ENCODE peak calls at places on chromosomes 1 and 21, in four cellular contexts. F is H9, Q is IMR-90, W is neuronal stem cell. K is an unnamed sample.

GRCh38 chr1:206933333-206933945 is 11.7 kb upstream of the FCMR start:
- DNase-seq in F (peak), Q (no peak), W (no peak), K (peak)

GRCh38 chr1:112614460-112615065 is 4.4 kb downstream of the ST7L start:
- DNase-seq in F (no peak), Q (peak), W (no peak), K (peak)

GRCh38 chr1:4482526-4482925 is 171.9 kb upstream of the AJAP1 start:
- DNase-seq in F (no peak), Q (no peak), W (no peak), K (no peak)

GRCh38 chr1:53689736-53690401 is 49.1 kb downstream of the GLIS1 start:
- DNase-seq in F (no peak), Q (no peak), W (no peak), K (no peak)

GRCh38 chr1:35807614-35808375 is at the start of gene AGO4:
- DNase-seq in F (peak), Q (peak), W (peak), K (peak)

GRCh38 chr1:201724039-201724759 is 104.8 kb upstream of the IPO9 start:
- DNase-seq in F (no peak), Q (no peak), W (no peak), K (no peak)

GRCh38 chr1:98523256-98523655 is 138.3 kb upstream of the SNX7 start:
- DNase-seq in F (no peak), Q (no peak), W (no peak), K (no peak)

GRCh38 chr1:15691434-15692032 is 7.4 kb downstream of the PLEKHM2 start:
- DNase-seq in F (no peak), Q (peak), W (no peak), K (no peak)

GRCh38 chr1:50419192-50419906 is 3.9 kb downstream of the DMRTA2 start:
- DNase-seq in F (peak), Q (no peak), W (peak), K (no peak)

GRCh38 chr1:14634497-14634896 is 36.0 kb downstream of the KAZN start:
- DNase-seq in F (no peak), Q (no peak), W (peak), K (peak)

GRCh38 chr1:202376247-202376646 is 27.7 kb downstream of the PPP1R12B start:
- DNase-seq in F (no peak), Q (peak), W (no peak), K (no peak)

GRCh38 chr1:160401972-160402795 is 1.8 kb downstream of the VANGL2 start:
- DNase-seq in F (no peak), Q (no peak), W (no peak), K (no peak)

GRCh38 chr1:201883266-201883665 is 5.4 kb upstream of the SHISA4 start:
- DNase-seq in F (no peak), Q (no peak), W (no peak), K (no peak)

GRCh38 chr1:200646515-200646914 is 23.2 kb downstream of the DDX59 start:
- DNase-seq in F (no peak), Q (no peak), W (no peak), K (no peak)

GRCh38 chr1:40847023-40847740 is 15.0 kb downstream of the CITED4 start:
- DNase-seq in F (peak), Q (peak), W (no peak), K (no peak)

GRCh38 chr1:199302554-199302953 is 663.7 kb downstream of the PTPRC start:
- DNase-seq in F (no peak), Q (peak), W (no peak), K (no peak)

GRCh38 chr21:44521301-44521927 is 18.6 kb downstream of the KRTAP10-1 start:
- DNase-seq in F (no peak), Q (no peak), W (no peak), K (no peak)

GRCh38 chr1:39047374-39048229 is 21.5 kb downstream of the NDUFS5 start:
- DNase-seq in F (no peak), Q (peak), W (no peak), K (peak)

GRCh38 chr1:40305451-40305850 is 11.6 kb downstream of the COL9A2 start:
- DNase-seq in F (peak), Q (no peak), W (no peak), K (peak)

GRCh38 chr21:45073301-45074047 is 906 bp upstream of the ADARB1 start:
- DNase-seq in F (no peak), Q (peak), W (no peak), K (peak)

GRCh38 chr1:183023146-183023600 is at the start of gene LAMC1:
- DNase-seq in F (peak), Q (peak), W (peak), K (peak)

GRCh38 chr1:221740941-221741363 is 937 bp downstream of the DUSP10 start:
- DNase-seq in F (no peak), Q (peak), W (no peak), K (no peak)

GRCh38 chr1:152415454-152416227 is 1.6 kb upstream of the CRNN start:
- DNase-seq in F (no peak), Q (no peak), W (no peak), K (no peak)

DNA sequence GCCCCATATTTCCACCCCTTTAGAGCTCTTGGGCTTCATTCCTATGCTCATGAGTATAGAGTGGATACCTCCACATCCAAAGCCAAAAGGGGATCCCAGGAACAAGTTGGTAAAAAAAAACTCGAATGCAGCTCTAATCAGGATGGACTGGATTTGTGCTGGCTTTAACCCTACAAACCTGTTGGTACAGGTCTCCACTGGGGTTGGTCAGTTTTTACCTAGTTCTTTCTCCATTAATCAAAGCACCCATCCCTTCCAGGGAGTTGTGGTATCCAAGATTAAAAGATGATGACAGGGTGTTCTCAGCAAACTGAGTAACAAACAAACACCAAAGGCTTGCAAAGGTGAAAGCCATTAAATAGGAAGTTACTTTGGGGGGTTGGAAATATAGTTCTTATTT is 5.9 kb upstream of the CRNN start:
- DNase-seq in F (no peak), Q (no peak), W (no peak), K (no peak)
- H3K18ac ChIP-seq in F (no peak), Q (no peak), W (no peak), K (no peak)

GRCh38 chr1:58465176-58465575 is 81.3 kb downstream of the OMA1 start:
- DNase-seq in F (no peak), Q (no peak), W (no peak), K (no peak)

GRCh38 chr1:58466618-58467241 is 79.8 kb downstream of the OMA1 start:
- DNase-seq in F (peak), Q (no peak), W (no peak), K (no peak)

GRCh38 chr1:58460469-58460868 is 86.1 kb downstream of the OMA1 start:
- DNase-seq in F (no peak), Q (peak), W (peak), K (no peak)

GRCh38 chr1:58468612-58469493 is 77.7 kb downstream of the OMA1 start:
- DNase-seq in F (no peak), Q (no peak), W (no peak), K (no peak)

DNA sequence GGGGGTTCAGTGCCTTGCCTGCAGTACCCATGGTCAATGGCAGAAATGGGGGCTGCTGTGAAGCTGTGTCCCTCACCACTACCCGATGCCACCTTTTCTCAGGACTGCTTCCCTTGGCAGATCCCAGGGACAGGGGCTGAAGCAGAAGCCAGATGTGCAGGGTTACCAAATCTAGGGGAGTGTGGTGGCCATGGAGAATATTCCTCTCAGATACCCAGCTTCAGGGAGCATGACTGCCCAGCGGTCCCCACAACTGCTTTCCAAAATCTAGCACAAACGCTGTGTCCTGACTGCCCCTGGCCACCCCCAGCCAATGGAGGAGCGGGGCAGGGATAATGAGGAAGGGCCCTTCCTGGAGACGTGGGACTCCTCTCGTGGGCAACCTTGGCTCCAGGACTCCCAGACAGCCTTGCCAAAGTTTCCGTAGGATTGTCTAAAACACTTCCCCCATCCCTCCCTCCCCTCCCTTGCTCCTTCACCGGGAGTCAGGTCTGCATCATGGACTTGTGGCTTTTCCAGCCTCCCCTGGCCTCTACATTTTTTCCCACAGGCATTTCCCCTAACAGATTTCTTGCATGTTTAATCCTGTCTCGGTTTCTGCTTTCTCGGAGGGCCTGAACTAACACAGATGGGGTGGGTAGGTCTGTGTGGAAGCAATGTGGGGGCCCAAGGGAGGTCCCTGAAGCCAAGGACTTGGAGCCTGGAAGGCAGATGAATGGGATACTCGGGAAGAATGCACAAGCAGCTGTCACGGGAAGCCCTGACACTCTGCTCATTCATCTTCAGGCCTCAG is 80.5 kb downstream of the OMA1 start:
- DNase-seq in F (no peak), Q (no peak), W (no peak), K (no peak)
- H3K18ac ChIP-seq in F (no peak), Q (no peak), W (peak), K (no peak)

DNA sequence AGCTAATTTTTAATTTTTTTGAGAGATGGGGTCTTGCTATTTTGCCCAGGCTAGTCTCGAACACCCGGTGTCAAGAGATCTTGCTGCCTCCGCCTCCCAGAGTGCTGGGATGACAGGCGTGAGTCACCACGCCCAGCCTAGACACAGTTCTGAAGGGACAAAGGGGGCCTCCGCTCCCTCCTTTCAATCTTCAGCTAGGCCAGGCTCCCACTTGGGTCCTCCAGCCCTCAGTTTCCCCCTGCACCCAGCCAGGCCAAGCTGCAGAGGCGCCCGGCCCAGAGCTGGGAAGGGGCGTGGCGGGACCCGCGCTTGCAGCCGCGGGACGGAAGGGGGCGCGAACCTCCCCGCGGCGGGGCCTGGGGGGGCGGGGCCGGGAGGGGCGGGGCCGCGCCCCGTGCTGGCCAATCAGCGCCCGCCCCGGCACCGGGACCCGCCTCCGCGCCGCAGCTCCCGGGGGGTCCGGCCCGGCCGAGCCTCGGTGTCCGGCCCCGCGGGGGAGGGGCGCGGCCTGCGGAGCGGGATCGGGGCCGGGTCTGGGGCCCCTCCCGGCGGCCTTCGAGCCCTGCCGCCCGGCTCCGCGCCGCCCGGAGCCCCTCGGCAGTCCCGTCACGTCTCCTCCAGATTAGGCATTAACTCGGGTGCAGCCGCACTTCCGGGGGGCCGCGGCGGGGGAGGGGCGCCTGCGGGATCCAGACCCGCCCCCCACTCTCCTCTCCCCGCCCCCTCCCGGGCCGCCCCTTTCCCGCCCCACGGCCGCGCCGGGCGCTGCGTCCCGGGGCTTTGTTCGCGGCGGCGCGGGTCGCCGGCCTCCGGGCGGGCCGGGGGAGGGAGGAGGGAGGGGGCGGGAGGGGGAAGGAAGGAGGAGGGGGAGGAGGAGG is 559 bp upstream of the AGRN start:
- DNase-seq in F (peak), Q (peak), W (peak), K (peak)
- H3K18ac ChIP-seq in F (no peak), Q (no peak), W (peak), K (peak)

GRCh38 chr1:180150982-180151381 is 3.7 kb upstream of the QSOX1 start:
- DNase-seq in F (no peak), Q (peak), W (no peak), K (no peak)

GRCh38 chr1:180154003-180154324 is 705 bp upstream of the QSOX1 start:
- DNase-seq in F (no peak), Q (no peak), W (peak), K (no peak)

GRCh38 chr1:180151508-180151907 is 3.2 kb upstream of the QSOX1 start:
- DNase-seq in F (no peak), Q (peak), W (no peak), K (no peak)

GRCh38 chr1:180153032-180153431 is 1.6 kb upstream of the QSOX1 start:
- DNase-seq in F (no peak), Q (no peak), W (no peak), K (no peak)

DNA sequence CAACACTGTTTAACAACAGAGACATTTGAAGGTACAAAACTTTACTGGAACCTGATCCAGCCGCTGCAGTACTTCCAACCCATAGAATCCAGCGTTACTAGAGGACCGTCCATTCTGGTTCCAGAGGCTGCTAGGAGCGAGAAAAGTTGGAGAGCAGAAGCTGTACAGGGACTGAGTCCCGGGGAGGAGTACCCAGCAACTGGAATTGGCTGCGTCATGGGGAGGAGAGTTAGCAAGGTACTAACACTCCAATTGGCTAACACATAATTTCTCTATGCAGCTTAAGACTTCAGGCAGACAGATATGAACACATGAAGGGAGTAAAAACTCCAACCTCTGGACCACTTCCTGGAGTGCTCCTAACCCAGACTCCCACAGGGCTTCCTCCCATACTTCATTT is 2.1 kb upstream of the QSOX1 start:
- DNase-seq in F (no peak), Q (no peak), W (no peak), K (no peak)
- H3K18ac ChIP-seq in F (no peak), Q (peak), W (no peak), K (no peak)

DNA sequence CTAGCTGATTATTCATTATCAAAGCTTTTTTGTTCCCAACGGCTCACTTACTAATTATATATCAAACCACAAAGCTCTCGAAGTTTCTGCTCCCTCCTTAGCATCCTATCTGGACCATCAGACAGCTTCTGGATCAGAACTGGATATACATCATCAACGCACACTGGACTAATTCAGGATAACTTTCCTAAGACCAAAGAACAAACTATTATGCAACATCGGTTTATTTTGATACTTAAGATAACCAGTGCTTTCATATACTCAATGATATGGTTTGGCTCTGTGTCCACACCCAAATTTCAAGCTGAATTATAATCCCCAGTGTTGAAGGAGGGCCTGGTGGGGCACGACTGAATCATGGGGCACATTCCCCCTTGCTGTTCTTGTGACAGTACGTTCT is 110.8 kb downstream of the SMYD3 start:
- DNase-seq in F (no peak), Q (no peak), W (no peak), K (no peak)
- H3K18ac ChIP-seq in F (no peak), Q (no peak), W (no peak), K (no peak)

K was measured in trophoblast cell.